ENCODE peak calls at places on chromosomes 5 and 9, in nine cellular contexts. One of them, this sample, is unnamed.
A peak's percentile ranks its signal among the peaks of the same experiment; 100 is the strongest.

GRCh38 chr9:114170792-114171461 is 15.6 kb downstream of the COL27A1 start:
- DNase-seq in NCI-H2081: no peak
- DNase-seq in T-helper 9 cell: no peak
- DNase-seq in substantia nigra: no peak
- DNase-seq in activated CD8-positive, alpha-beta memory T cell treated with anti-CD3 and anti-CD28 coated beads for 4 hours: no peak
- DNase-seq in activated CD4-positive, alpha-beta T cell treated with anti-CD3 and anti-CD28 coated beads, Interleukin-2, amount 50 U/mL, for 48 hours: no peak
- DNase-seq in body of pancreas: no peak
- DNase-seq in fibroblast of the conjunctiva: no peak
- DNase-seq in NCI-H2171 treated with DMSO at 0.1 percent for 48 hours: no peak
- DNase-seq in this sample: no peak

GRCh38 chr5:129243058-129243457 is 148.5 kb downstream of the ISOC1 start:
- DNase-seq in NCI-H2081: no peak
- DNase-seq in T-helper 9 cell: no peak
- DNase-seq in substantia nigra: no peak
- DNase-seq in activated CD8-positive, alpha-beta memory T cell treated with anti-CD3 and anti-CD28 coated beads for 4 hours: no peak
- DNase-seq in activated CD4-positive, alpha-beta T cell treated with anti-CD3 and anti-CD28 coated beads, Interleukin-2, amount 50 U/mL, for 48 hours: no peak
- DNase-seq in body of pancreas: no peak
- DNase-seq in fibroblast of the conjunctiva: peak; percentile 47
- DNase-seq in NCI-H2171 treated with DMSO at 0.1 percent for 48 hours: peak; percentile 3
- DNase-seq in this sample: no peak

GRCh38 chr9:84592918-84593317 is 76.6 kb upstream of the NTRK2 start:
- DNase-seq in NCI-H2081: no peak
- DNase-seq in T-helper 9 cell: no peak
- DNase-seq in substantia nigra: no peak
- DNase-seq in activated CD8-positive, alpha-beta memory T cell treated with anti-CD3 and anti-CD28 coated beads for 4 hours: no peak
- DNase-seq in activated CD4-positive, alpha-beta T cell treated with anti-CD3 and anti-CD28 coated beads, Interleukin-2, amount 50 U/mL, for 48 hours: no peak
- DNase-seq in body of pancreas: no peak
- DNase-seq in fibroblast of the conjunctiva: no peak
- DNase-seq in NCI-H2171 treated with DMSO at 0.1 percent for 48 hours: no peak
- DNase-seq in this sample: no peak

GRCh38 chr5:176632777-176633176 is 2.3 kb downstream of the EIF4E1B start:
- DNase-seq in NCI-H2081: no peak
- DNase-seq in T-helper 9 cell: no peak
- DNase-seq in substantia nigra: no peak
- DNase-seq in activated CD8-positive, alpha-beta memory T cell treated with anti-CD3 and anti-CD28 coated beads for 4 hours: no peak
- DNase-seq in activated CD4-positive, alpha-beta T cell treated with anti-CD3 and anti-CD28 coated beads, Interleukin-2, amount 50 U/mL, for 48 hours: no peak
- DNase-seq in body of pancreas: no peak
- DNase-seq in fibroblast of the conjunctiva: no peak
- DNase-seq in NCI-H2171 treated with DMSO at 0.1 percent for 48 hours: peak; percentile 39
- DNase-seq in this sample: no peak

GRCh38 chr5:84438456-84438855 is 53.8 kb upstream of the EDIL3 start:
- DNase-seq in NCI-H2081: no peak
- DNase-seq in T-helper 9 cell: no peak
- DNase-seq in substantia nigra: no peak
- DNase-seq in activated CD8-positive, alpha-beta memory T cell treated with anti-CD3 and anti-CD28 coated beads for 4 hours: no peak
- DNase-seq in activated CD4-positive, alpha-beta T cell treated with anti-CD3 and anti-CD28 coated beads, Interleukin-2, amount 50 U/mL, for 48 hours: no peak
- DNase-seq in body of pancreas: no peak
- DNase-seq in fibroblast of the conjunctiva: no peak
- DNase-seq in NCI-H2171 treated with DMSO at 0.1 percent for 48 hours: no peak
- DNase-seq in this sample: no peak

GRCh38 chr9:134621558-134622110 is 20.0 kb upstream of the COL5A1 start:
- DNase-seq in NCI-H2081: no peak
- DNase-seq in T-helper 9 cell: no peak
- DNase-seq in substantia nigra: no peak
- DNase-seq in activated CD8-positive, alpha-beta memory T cell treated with anti-CD3 and anti-CD28 coated beads for 4 hours: no peak
- DNase-seq in activated CD4-positive, alpha-beta T cell treated with anti-CD3 and anti-CD28 coated beads, Interleukin-2, amount 50 U/mL, for 48 hours: no peak
- DNase-seq in body of pancreas: no peak
- DNase-seq in fibroblast of the conjunctiva: no peak
- DNase-seq in NCI-H2171 treated with DMSO at 0.1 percent for 48 hours: no peak
- DNase-seq in this sample: no peak

GRCh38 chr9:5922192-5922591 is 31.5 kb downstream of the MLANA start:
- DNase-seq in NCI-H2081: no peak
- DNase-seq in T-helper 9 cell: no peak
- DNase-seq in substantia nigra: no peak
- DNase-seq in activated CD8-positive, alpha-beta memory T cell treated with anti-CD3 and anti-CD28 coated beads for 4 hours: no peak
- DNase-seq in activated CD4-positive, alpha-beta T cell treated with anti-CD3 and anti-CD28 coated beads, Interleukin-2, amount 50 U/mL, for 48 hours: no peak
- DNase-seq in body of pancreas: no peak
- DNase-seq in fibroblast of the conjunctiva: no peak
- DNase-seq in NCI-H2171 treated with DMSO at 0.1 percent for 48 hours: no peak
- DNase-seq in this sample: no peak

GRCh38 chr5:179374506-179375235 is 29.4 kb upstream of the ADAMTS2 start:
- DNase-seq in NCI-H2081: no peak
- DNase-seq in T-helper 9 cell: no peak
- DNase-seq in substantia nigra: no peak
- DNase-seq in activated CD8-positive, alpha-beta memory T cell treated with anti-CD3 and anti-CD28 coated beads for 4 hours: no peak
- DNase-seq in activated CD4-positive, alpha-beta T cell treated with anti-CD3 and anti-CD28 coated beads, Interleukin-2, amount 50 U/mL, for 48 hours: no peak
- DNase-seq in body of pancreas: no peak
- DNase-seq in fibroblast of the conjunctiva: no peak
- DNase-seq in NCI-H2171 treated with DMSO at 0.1 percent for 48 hours: no peak
- DNase-seq in this sample: no peak

GRCh38 chr5:173238312-173239232 is 3.6 kb upstream of the NKX2-5 start:
- DNase-seq in NCI-H2081: no peak
- DNase-seq in T-helper 9 cell: no peak
- DNase-seq in substantia nigra: no peak
- DNase-seq in activated CD8-positive, alpha-beta memory T cell treated with anti-CD3 and anti-CD28 coated beads for 4 hours: no peak
- DNase-seq in activated CD4-positive, alpha-beta T cell treated with anti-CD3 and anti-CD28 coated beads, Interleukin-2, amount 50 U/mL, for 48 hours: no peak
- DNase-seq in body of pancreas: no peak
- DNase-seq in fibroblast of the conjunctiva: no peak
- DNase-seq in NCI-H2171 treated with DMSO at 0.1 percent for 48 hours: no peak
- DNase-seq in this sample: no peak